ENCODE peak calls at places on chromosomes 5 and 9, in ten cellular contexts. C is RWPE1, G is aorta, E is iris pigment epithelial cell, I is Daoy, U is mucosa of gallbladder, M is activated T-helper 1 cell treated with Interleukin-2 at 50 U/mL for 16 hours, Y is GM06990, T is amygdala, R is head of caudate nucleus. W is an unnamed sample.
A peak's percentile ranks its signal among the peaks of the same experiment; 100 is the strongest.

GRCh38 chr9:135087899-135088347 is 455 bp downstream of the OLFM1 start:
- DNase-seq in C (no peak), G (no peak), E (no peak), I (peak; percentile 47), U (no peak), M (no peak), Y (no peak), T (no peak), R (no peak), W (no peak)

GRCh38 chr9:121360975-121361374 is 9.1 kb downstream of the STOM start:
- DNase-seq in C (peak; percentile 61), G (no peak), E (peak; percentile 93), I (peak; percentile 23), U (no peak), M (no peak), Y (no peak), T (no peak), R (no peak), W (peak; percentile 47)

GRCh38 chr5:136192015-136192525 is 892 bp downstream of the SMIM32 start:
- DNase-seq in C (no peak), G (no peak), E (peak; percentile 25), I (peak; percentile 34), U (no peak), M (no peak), Y (peak; percentile 28), T (no peak), R (no peak), W (no peak)

GRCh38 chr9:37117956-37118355 is 2.4 kb upstream of the ZCCHC7 start:
- DNase-seq in C (no peak), G (no peak), E (no peak), I (no peak), U (no peak), M (no peak), Y (no peak), T (no peak), R (no peak), W (no peak)

GRCh38 chr9:6426117-6426516 is 13.1 kb downstream of the UHRF2 start:
- DNase-seq in C (no peak), G (no peak), E (peak; percentile 64), I (no peak), U (no peak), M (no peak), Y (no peak), T (no peak), R (no peak), W (no peak)

GRCh38 chr9:81635526-81636279 is 53.6 kb downstream of the TLE1 start:
- DNase-seq in C (no peak), G (no peak), E (peak; percentile 47), I (no peak), U (no peak), M (no peak), Y (no peak), T (no peak), R (no peak), W (peak; percentile 34)

GRCh38 chr9:34190996-34191892 is 12.4 kb downstream of the UBAP1 start:
- DNase-seq in C (no peak), G (no peak), E (no peak), I (peak; percentile 49), U (no peak), M (no peak), Y (no peak), T (no peak), R (no peak), W (no peak)

GRCh38 chr9:121855476-121855875 is 204.0 kb downstream of the DAB2IP start:
- DNase-seq in C (no peak), G (no peak), E (no peak), I (no peak), U (no peak), M (no peak), Y (no peak), T (no peak), R (no peak), W (no peak)

W was measured in fibroblast of the conjunctiva.